ENCODE peak calls at places on chromosomes 16 and 17, in five cellular contexts. One of them, this sample, is unnamed.

GRCh38 chr17:11935734-11936406 is 61.4 kb downstream of the ZNF18 start:
- DNase-seq in foreskin fibroblast: no peak
- DNase-seq in astrocyte: no peak
- DNase-seq in BE2C: peak
- DNase-seq in NB4: peak
- DNase-seq in this sample: peak

GRCh38 chr16:85611455-85612190 is 1.5 kb upstream of the GSE1 start:
- DNase-seq in NB4: peak
- DNase-seq in foreskin fibroblast: peak
- DNase-seq in astrocyte: peak
- DNase-seq in BE2C: peak
- DNase-seq in this sample: peak

GRCh38 chr17:38344127-38344745 is 480 bp upstream of the GPR179 start:
- DNase-seq in astrocyte: no peak
- DNase-seq in BE2C: no peak
- DNase-seq in NB4: no peak
- DNase-seq in foreskin fibroblast: no peak
- DNase-seq in this sample: no peak

GRCh38 chr16:88451586-88452484 is 1.2 kb upstream of the ZFPM1 start:
- DNase-seq in NB4: peak
- DNase-seq in foreskin fibroblast: no peak
- DNase-seq in astrocyte: no peak
- DNase-seq in BE2C: no peak
- DNase-seq in this sample: no peak

GRCh38 chr17:39144414-39144813 is 7.0 kb downstream of the PLXDC1 start:
- DNase-seq in astrocyte: peak
- DNase-seq in foreskin fibroblast: peak
- DNase-seq in BE2C: no peak
- DNase-seq in NB4: no peak
- DNase-seq in this sample: peak

GRCh38 chr16:56972403-56972802 is 10.7 kb downstream of the CETP start:
- DNase-seq in NB4: no peak
- DNase-seq in astrocyte: no peak
- DNase-seq in BE2C: peak
- DNase-seq in foreskin fibroblast: no peak
- DNase-seq in this sample: no peak

GRCh38 chr16:88839026-88839529 is 17.7 kb downstream of the GALNS start:
- DNase-seq in NB4: peak
- DNase-seq in astrocyte: no peak
- DNase-seq in BE2C: no peak
- DNase-seq in foreskin fibroblast: no peak
- DNase-seq in this sample: no peak

GRCh38 chr16:82651921-82652601 is 25.3 kb downstream of the CDH13 start:
- DNase-seq in astrocyte: no peak
- DNase-seq in foreskin fibroblast: no peak
- DNase-seq in BE2C: no peak
- DNase-seq in NB4: peak
- DNase-seq in this sample: no peak

GRCh38 chr17:69466905-69467630 is 52.6 kb downstream of the MAP2K6 start:
- DNase-seq in astrocyte: peak
- DNase-seq in BE2C: no peak
- DNase-seq in foreskin fibroblast: no peak
- DNase-seq in NB4: no peak
- DNase-seq in this sample: peak

GRCh38 chr17:33039874-33040273 is 48.2 kb downstream of the SPACA3 start:
- DNase-seq in astrocyte: peak
- DNase-seq in BE2C: no peak
- DNase-seq in NB4: no peak
- DNase-seq in foreskin fibroblast: peak
- DNase-seq in this sample: peak

GRCh38 chr17:79600613-79601221 is 10.1 kb downstream of the RBFOX3 start:
- DNase-seq in foreskin fibroblast: no peak
- DNase-seq in astrocyte: no peak
- DNase-seq in BE2C: no peak
- DNase-seq in NB4: no peak
- DNase-seq in this sample: no peak

GRCh38 chr17:72219824-72220473 is 99.1 kb downstream of the SOX9 start:
- DNase-seq in foreskin fibroblast: no peak
- DNase-seq in BE2C: no peak
- DNase-seq in NB4: no peak
- DNase-seq in astrocyte: no peak
- DNase-seq in this sample: no peak

GRCh38 chr17:39729280-39729851 is 966 bp downstream of the MIEN1 start:
- DNase-seq in astrocyte: no peak
- DNase-seq in foreskin fibroblast: no peak
- DNase-seq in BE2C: no peak
- DNase-seq in NB4: no peak
- DNase-seq in this sample: no peak

GRCh38 chr16:3004781-3005284 is 7.9 kb upstream of the CLDN9 start:
- DNase-seq in NB4: peak
- DNase-seq in BE2C: no peak
- DNase-seq in astrocyte: no peak
- DNase-seq in foreskin fibroblast: no peak
- DNase-seq in this sample: no peak

GRCh38 chr16:66388350-66389139 is 22.1 kb downstream of the CDH5 start:
- DNase-seq in astrocyte: no peak
- DNase-seq in NB4: no peak
- DNase-seq in foreskin fibroblast: no peak
- DNase-seq in BE2C: peak
- DNase-seq in this sample: no peak

GRCh38 chr17:39281806-39282205 is 56.1 kb upstream of the STAC2 start:
- DNase-seq in BE2C: no peak
- DNase-seq in NB4: no peak
- DNase-seq in astrocyte: peak
- DNase-seq in foreskin fibroblast: no peak
- DNase-seq in this sample: peak

GRCh38 chr16:24775455-24775854 is 46.0 kb downstream of the TNRC6A start:
- DNase-seq in BE2C: no peak
- DNase-seq in NB4: no peak
- DNase-seq in astrocyte: no peak
- DNase-seq in foreskin fibroblast: peak
- DNase-seq in this sample: peak

GRCh38 chr16:78816499-78817441 is 717.3 kb downstream of the WWOX start:
- DNase-seq in BE2C: no peak
- DNase-seq in foreskin fibroblast: no peak
- DNase-seq in NB4: no peak
- DNase-seq in astrocyte: no peak
- DNase-seq in this sample: peak
- H3K4me3 ChIP-seq in BE2C: no peak
- H3K4me3 ChIP-seq in foreskin fibroblast: no peak
- H3K4me3 ChIP-seq in NB4: no peak
- H3K4me3 ChIP-seq in astrocyte: no peak
- H3K4me3 ChIP-seq in this sample: no peak

DNA sequence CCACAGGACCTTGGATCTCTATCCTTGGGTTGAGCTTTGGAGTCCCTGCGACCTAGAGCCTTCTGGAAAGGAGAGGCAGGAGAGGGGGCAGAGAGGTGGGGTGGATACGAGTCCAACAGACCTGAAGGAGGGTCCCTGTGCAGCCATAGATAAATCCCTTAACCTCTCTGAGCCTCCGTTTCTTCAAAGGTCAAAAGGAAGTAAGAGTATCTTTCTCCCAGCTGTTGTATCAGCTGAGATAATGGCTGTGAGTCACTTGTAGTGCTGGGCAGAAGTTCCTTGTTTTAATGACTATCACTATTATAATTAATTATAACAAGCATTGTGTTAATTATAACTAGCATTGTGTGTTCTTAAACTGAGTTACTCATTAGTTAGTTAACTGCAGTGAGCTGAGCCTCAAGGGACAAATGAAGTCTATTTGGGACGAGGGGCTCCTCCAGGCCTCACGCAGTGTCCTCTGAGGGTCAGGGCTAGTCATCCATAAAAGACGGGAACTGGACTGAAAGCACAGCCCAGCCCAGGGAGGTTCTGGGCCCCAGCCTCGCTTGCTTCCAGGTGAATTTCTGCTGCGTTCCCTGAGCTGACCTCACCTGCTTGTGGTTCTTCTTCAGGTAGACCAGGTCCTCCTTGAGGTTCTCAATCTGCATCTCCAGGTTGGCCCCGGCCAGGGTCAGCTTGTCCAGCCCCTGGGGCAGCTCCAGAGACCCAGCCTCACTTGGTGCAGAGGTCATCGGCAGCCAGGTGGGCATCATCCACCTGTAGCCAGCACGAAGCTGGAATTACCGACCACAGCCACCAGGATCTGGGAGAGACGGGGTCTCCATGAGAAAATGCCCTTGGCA is 5.7 kb upstream of the KRT17 start:
- DNase-seq in astrocyte: no peak
- DNase-seq in BE2C: no peak
- DNase-seq in NB4: no peak
- DNase-seq in foreskin fibroblast: no peak
- DNase-seq in this sample: no peak
- TF ChIP-seq CTCF in astrocyte: no peak
- TF ChIP-seq CTCF in BE2C: no peak
- TF ChIP-seq CTCF in NB4: no peak
- TF ChIP-seq CTCF in foreskin fibroblast: no peak
- TF ChIP-seq CTCF in this sample: no peak

GRCh38 chr17:82772026-82772425 is 20.2 kb downstream of the TBCD start:
- DNase-seq in NB4: no peak
- DNase-seq in foreskin fibroblast: peak
- DNase-seq in astrocyte: peak
- DNase-seq in BE2C: no peak
- DNase-seq in this sample: peak

GRCh38 chr17:82779541-82779940 is 27.7 kb downstream of the TBCD start:
- DNase-seq in NB4: no peak
- DNase-seq in astrocyte: no peak
- DNase-seq in BE2C: no peak
- DNase-seq in foreskin fibroblast: no peak
- DNase-seq in this sample: no peak

GRCh38 chr17:82780195-82780594 is 28.3 kb downstream of the TBCD start:
- DNase-seq in astrocyte: no peak
- DNase-seq in foreskin fibroblast: no peak
- DNase-seq in BE2C: no peak
- DNase-seq in NB4: no peak
- DNase-seq in this sample: no peak

GRCh38 chr17:82776454-82776853 is 24.6 kb downstream of the TBCD start:
- DNase-seq in NB4: no peak
- DNase-seq in foreskin fibroblast: no peak
- DNase-seq in astrocyte: no peak
- DNase-seq in BE2C: no peak
- DNase-seq in this sample: no peak

GRCh38 chr17:82775033-82775823 is 23.4 kb downstream of the TBCD start:
- DNase-seq in NB4: peak
- DNase-seq in BE2C: peak
- DNase-seq in astrocyte: peak
- DNase-seq in foreskin fibroblast: no peak
- DNase-seq in this sample: peak
- H3K4me3 ChIP-seq in NB4: no peak
- H3K4me3 ChIP-seq in BE2C: peak
- H3K4me3 ChIP-seq in astrocyte: no peak
- H3K4me3 ChIP-seq in foreskin fibroblast: peak
- H3K4me3 ChIP-seq in this sample: peak

DNA sequence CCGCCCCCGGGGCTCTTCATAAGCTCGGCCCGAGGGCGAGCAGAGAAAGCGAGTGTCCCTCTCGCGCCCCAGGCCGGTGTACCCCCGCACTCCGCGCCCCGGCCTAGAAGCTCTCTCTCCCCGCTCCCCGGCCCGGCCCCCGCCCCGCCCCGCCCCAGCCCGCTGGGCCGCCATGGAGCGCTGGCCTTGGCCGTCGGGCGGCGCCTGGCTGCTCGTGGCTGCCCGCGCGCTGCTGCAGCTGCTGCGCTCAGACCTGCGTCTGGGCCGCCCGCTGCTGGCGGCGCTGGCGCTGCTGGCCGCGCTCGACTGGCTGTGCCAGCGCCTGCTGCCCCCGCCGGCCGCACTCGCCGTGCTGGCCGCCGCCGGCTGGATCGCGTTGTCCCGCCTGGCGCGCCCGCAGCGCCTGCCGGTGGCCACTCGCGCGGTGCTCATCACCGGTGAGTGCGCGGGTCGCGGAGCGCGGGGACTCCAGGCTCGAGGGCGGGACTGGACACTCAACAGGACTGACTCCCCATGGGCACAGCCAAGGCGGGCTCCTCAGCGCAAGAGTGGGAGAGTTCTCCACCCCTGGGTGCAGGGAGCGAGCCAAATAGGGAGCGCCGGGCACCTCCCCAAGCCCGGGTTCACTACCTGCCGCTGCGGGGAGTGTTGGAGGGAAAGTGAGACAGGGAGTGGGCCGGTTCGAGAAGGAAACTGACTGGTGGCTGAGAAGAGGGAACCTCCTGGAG is at the start of gene HSD11B2:
- DNase-seq in foreskin fibroblast: peak
- DNase-seq in astrocyte: peak
- DNase-seq in BE2C: peak
- DNase-seq in NB4: peak
- DNase-seq in this sample: peak
- TF ChIP-seq CTCF in foreskin fibroblast: no peak
- TF ChIP-seq CTCF in astrocyte: no peak
- TF ChIP-seq CTCF in BE2C: no peak
- TF ChIP-seq CTCF in NB4: no peak
- TF ChIP-seq CTCF in this sample: no peak

GRCh38 chr16:46690281-46691178 is 1.1 kb downstream of the ORC6 start:
- DNase-seq in astrocyte: peak
- DNase-seq in foreskin fibroblast: peak
- DNase-seq in BE2C: no peak
- DNase-seq in NB4: peak
- DNase-seq in this sample: peak

GRCh38 chr16:46693598-46693997 is 4.1 kb downstream of the ORC6 start:
- DNase-seq in BE2C: no peak
- DNase-seq in foreskin fibroblast: no peak
- DNase-seq in astrocyte: no peak
- DNase-seq in NB4: no peak
- DNase-seq in this sample: no peak

GRCh38 chr16:46688657-46689491 is at the start of gene VPS35:
- DNase-seq in NB4: peak
- DNase-seq in foreskin fibroblast: peak
- DNase-seq in BE2C: peak
- DNase-seq in astrocyte: peak
- DNase-seq in this sample: peak

GRCh38 chr16:46689492-46690280 is at the start of gene ORC6:
- DNase-seq in foreskin fibroblast: peak
- DNase-seq in BE2C: peak
- DNase-seq in astrocyte: peak
- DNase-seq in NB4: peak
- DNase-seq in this sample: peak

GRCh38 chr16:46691720-46692119 is 2.3 kb downstream of the ORC6 start:
- DNase-seq in astrocyte: no peak
- DNase-seq in NB4: no peak
- DNase-seq in BE2C: no peak
- DNase-seq in foreskin fibroblast: no peak
- DNase-seq in this sample: peak
- H3K4me3 ChIP-seq in astrocyte: no peak
- H3K4me3 ChIP-seq in NB4: peak
- H3K4me3 ChIP-seq in BE2C: peak
- H3K4me3 ChIP-seq in foreskin fibroblast: peak
- H3K4me3 ChIP-seq in this sample: no peak

GRCh38 chr17:42052478-42052877 is 2.1 kb upstream of the C17orf113 start:
- DNase-seq in BE2C: no peak
- DNase-seq in foreskin fibroblast: no peak
- DNase-seq in NB4: no peak
- DNase-seq in astrocyte: no peak
- DNase-seq in this sample: no peak
- TF ChIP-seq CTCF in BE2C: no peak
- TF ChIP-seq CTCF in foreskin fibroblast: no peak
- TF ChIP-seq CTCF in NB4: no peak
- TF ChIP-seq CTCF in astrocyte: no peak
- TF ChIP-seq CTCF in this sample: no peak

GRCh38 chr17:180380-181212 is 854 bp downstream of the DOC2B start:
- DNase-seq in NB4: no peak
- DNase-seq in foreskin fibroblast: no peak
- DNase-seq in astrocyte: no peak
- DNase-seq in BE2C: no peak
- DNase-seq in this sample: no peak
- H3K4me3 ChIP-seq in NB4: no peak
- H3K4me3 ChIP-seq in foreskin fibroblast: no peak
- H3K4me3 ChIP-seq in astrocyte: no peak
- H3K4me3 ChIP-seq in BE2C: no peak
- H3K4me3 ChIP-seq in this sample: no peak